ENCODE peak calls at places on chromosomes 6 and 20, in eight cellular contexts. V is ELF-1; N is anterior cingulate cortex; I is NCI-H2081; R is kidney epithelial cell; E is effector CD4-positive, alpha-beta T cell; D is BJ; A is NCI-H748 treated with DMSO at 0.1 percent for 48 hours. O is an unnamed sample.

GRCh38 chr6:137830562-137830961 is 36.5 kb upstream of the TNFAIP3 start:
- DNase-seq in V (no peak), N (no peak), I (no peak), R (no peak), E (no peak), D (no peak), A (no peak), O (no peak)

GRCh38 chr20:23048283-23049200 is 930 bp downstream of the THBD start:
- DNase-seq in V (peak), N (no peak), I (no peak), R (no peak), E (no peak), D (no peak), A (peak), O (peak)

GRCh38 chr20:8303651-8304050 is 171.6 kb downstream of the PLCB1 start:
- DNase-seq in V (no peak), N (no peak), I (peak), R (no peak), E (no peak), D (no peak), A (peak), O (peak)

GRCh38 chr6:122817766-122818165 is 28.7 kb downstream of the SMPDL3A start:
- DNase-seq in V (no peak), N (no peak), I (no peak), R (peak), E (no peak), D (no peak), A (peak), O (peak)

GRCh38 chr6:147287869-147288271 is 83.7 kb downstream of the STXBP5 start:
- DNase-seq in V (peak), N (no peak), I (no peak), R (no peak), E (no peak), D (no peak), A (no peak), O (peak)

GRCh38 chr20:44314870-44315269 is 3.9 kb upstream of the FITM2 start:
- DNase-seq in V (no peak), N (no peak), I (no peak), R (no peak), E (no peak), D (no peak), A (no peak), O (peak)

GRCh38 chr6:136967874-136968752 is 46.0 kb downstream of the SLC35D3 start:
- DNase-seq in V (peak), N (peak), I (peak), R (peak), E (peak), D (peak), A (peak), O (peak)

GRCh38 chr6:135851442-135852271 is at the start of gene PDE7B:
- DNase-seq in V (peak), N (no peak), I (no peak), R (peak), E (peak), D (peak), A (no peak), O (no peak)

GRCh38 chr20:46122071-46122470 is 4.0 kb downstream of the CD40 start:
- DNase-seq in V (no peak), N (no peak), I (no peak), R (peak), E (no peak), D (no peak), A (no peak), O (no peak)

GRCh38 chr6:119453242-119453641 is 103.7 kb upstream of the MAN1A1 start:
- DNase-seq in V (no peak), N (no peak), I (no peak), R (no peak), E (no peak), D (no peak), A (no peak), O (no peak)

GRCh38 chr20:20702330-20703245 is 9.9 kb downstream of the RALGAPA2 start:
- DNase-seq in V (no peak), N (no peak), I (no peak), R (no peak), E (no peak), D (no peak), A (no peak), O (no peak)

GRCh38 chr6:138986578-138986977 is 1.5 kb downstream of the REPS1 start:
- DNase-seq in V (no peak), N (no peak), I (no peak), R (no peak), E (no peak), D (no peak), A (no peak), O (no peak)

O was measured in NCI-H146.